ENCODE peak calls at places on chromosomes 11 and 22, in six cellular contexts. One of them, this sample, is unnamed.

GRCh38 chr11:54603898-54604297 is at the start of gene OR4C46:
- DNase-seq in HL-60: no peak
- DNase-seq in ascending aorta: no peak
- DNase-seq in Karpas-422: no peak
- DNase-seq in cardiac muscle cell: no peak
- DNase-seq in heart right ventricle: no peak
- DNase-seq in this sample: no peak

GRCh38 chr11:134667505-134667904 is 255.5 kb upstream of the B3GAT1 start:
- DNase-seq in HL-60: no peak
- DNase-seq in ascending aorta: no peak
- DNase-seq in Karpas-422: no peak
- DNase-seq in cardiac muscle cell: no peak
- DNase-seq in heart right ventricle: no peak
- DNase-seq in this sample: no peak

GRCh38 chr11:61120865-61121831 is 18.9 kb downstream of the CD5 start:
- DNase-seq in HL-60: no peak
- DNase-seq in ascending aorta: no peak
- DNase-seq in Karpas-422: no peak
- DNase-seq in cardiac muscle cell: peak; percentile 52
- DNase-seq in heart right ventricle: peak; percentile 70
- DNase-seq in this sample: peak; percentile 61

GRCh38 chr11:293852-294661 is 5.1 kb downstream of the PGGHG start:
- DNase-seq in HL-60: no peak
- DNase-seq in ascending aorta: no peak
- DNase-seq in Karpas-422: no peak
- DNase-seq in cardiac muscle cell: no peak
- DNase-seq in heart right ventricle: peak; percentile 9
- DNase-seq in this sample: no peak

GRCh38 chr11:35723493-35724284 is 61.1 kb downstream of the TRIM44 start:
- DNase-seq in HL-60: no peak
- DNase-seq in ascending aorta: no peak
- DNase-seq in Karpas-422: no peak
- DNase-seq in cardiac muscle cell: peak; percentile 23
- DNase-seq in heart right ventricle: no peak
- DNase-seq in this sample: no peak

GRCh38 chr11:26045082-26045481 is 286.8 kb upstream of the ANO3 start:
- DNase-seq in HL-60: no peak
- DNase-seq in ascending aorta: no peak
- DNase-seq in Karpas-422: no peak
- DNase-seq in cardiac muscle cell: no peak
- DNase-seq in heart right ventricle: no peak
- DNase-seq in this sample: no peak

GRCh38 chr11:64001552-64002427 is 15.6 kb downstream of the OTUB1 start:
- DNase-seq in HL-60: no peak
- DNase-seq in ascending aorta: no peak
- DNase-seq in Karpas-422: no peak
- DNase-seq in cardiac muscle cell: peak; percentile 74
- DNase-seq in heart right ventricle: no peak
- DNase-seq in this sample: no peak

GRCh38 chr22:39825661-39826102 is 67.9 kb downstream of the ENTHD1 start:
- DNase-seq in HL-60: no peak
- DNase-seq in ascending aorta: no peak
- DNase-seq in Karpas-422: no peak
- DNase-seq in cardiac muscle cell: no peak
- DNase-seq in heart right ventricle: no peak
- DNase-seq in this sample: no peak

GRCh38 chr22:39148727-39149535 is 3.5 kb downstream of the CBX7 start:
- DNase-seq in HL-60: no peak
- DNase-seq in ascending aorta: no peak
- DNase-seq in Karpas-422: peak; percentile 58
- DNase-seq in cardiac muscle cell: no peak
- DNase-seq in heart right ventricle: peak; percentile 58
- DNase-seq in this sample: peak; percentile 63

GRCh38 chr11:65651589-65652510 is 10.9 kb downstream of the RELA start:
- DNase-seq in HL-60: no peak
- DNase-seq in ascending aorta: peak; percentile 71
- DNase-seq in Karpas-422: no peak
- DNase-seq in cardiac muscle cell: peak; percentile 48
- DNase-seq in heart right ventricle: no peak
- DNase-seq in this sample: peak; percentile 69

GRCh38 chr11:44780940-44781631 is 54.3 kb downstream of the TSPAN18 start:
- DNase-seq in HL-60: no peak
- DNase-seq in ascending aorta: no peak
- DNase-seq in Karpas-422: no peak
- DNase-seq in cardiac muscle cell: peak; percentile 87
- DNase-seq in heart right ventricle: peak; percentile 67
- DNase-seq in this sample: no peak

GRCh38 chr11:85440273-85440672 is 186.9 kb downstream of the DLG2 start:
- DNase-seq in HL-60: no peak
- DNase-seq in ascending aorta: no peak
- DNase-seq in Karpas-422: no peak
- DNase-seq in cardiac muscle cell: no peak
- DNase-seq in heart right ventricle: no peak
- DNase-seq in this sample: no peak

GRCh38 chr11:134164490-134165370 is 59.0 kb downstream of the NCAPD3 start:
- DNase-seq in HL-60: no peak
- DNase-seq in ascending aorta: no peak
- DNase-seq in Karpas-422: no peak
- DNase-seq in cardiac muscle cell: no peak
- DNase-seq in heart right ventricle: no peak
- DNase-seq in this sample: no peak

GRCh38 chr11:36458129-36458918 is 51.7 kb downstream of the TRAF6 start:
- DNase-seq in HL-60: no peak
- DNase-seq in ascending aorta: no peak
- DNase-seq in Karpas-422: no peak
- DNase-seq in cardiac muscle cell: no peak
- DNase-seq in heart right ventricle: no peak
- DNase-seq in this sample: no peak

GRCh38 chr11:44066732-44067131 is 662 bp downstream of the ACCS start:
- DNase-seq in HL-60: no peak
- DNase-seq in ascending aorta: no peak
- DNase-seq in Karpas-422: peak; percentile 61
- DNase-seq in cardiac muscle cell: peak; percentile 79
- DNase-seq in heart right ventricle: no peak
- DNase-seq in this sample: peak; percentile 40

GRCh38 chr11:65505434-65506315 is 6.8 kb downstream of the MALAT1 start:
- DNase-seq in HL-60: no peak
- DNase-seq in ascending aorta: no peak
- DNase-seq in Karpas-422: peak; percentile 64
- DNase-seq in cardiac muscle cell: peak; percentile 67
- DNase-seq in heart right ventricle: no peak
- DNase-seq in this sample: no peak

GRCh38 chr11:5992604-5993251 is 5.9 kb upstream of the OR52L1 start:
- DNase-seq in HL-60: peak; percentile 5
- DNase-seq in ascending aorta: no peak
- DNase-seq in Karpas-422: peak; percentile 48
- DNase-seq in cardiac muscle cell: peak; percentile 16
- DNase-seq in heart right ventricle: no peak
- DNase-seq in this sample: no peak

GRCh38 chr11:57135020-57135751 is 46.6 kb upstream of the LRRC55 start:
- DNase-seq in HL-60: no peak
- DNase-seq in ascending aorta: no peak
- DNase-seq in Karpas-422: no peak
- DNase-seq in cardiac muscle cell: no peak
- DNase-seq in heart right ventricle: no peak
- DNase-seq in this sample: no peak

GRCh38 chr11:118715245-118715807 is 35.9 kb upstream of the TREH start:
- DNase-seq in HL-60: no peak
- DNase-seq in ascending aorta: no peak
- DNase-seq in Karpas-422: no peak
- DNase-seq in cardiac muscle cell: peak; percentile 54
- DNase-seq in heart right ventricle: no peak
- DNase-seq in this sample: no peak

GRCh38 chr22:25448435-25449051 is 115.9 kb upstream of the GRK3 start:
- DNase-seq in HL-60: no peak
- DNase-seq in ascending aorta: no peak
- DNase-seq in Karpas-422: peak; percentile 39
- DNase-seq in cardiac muscle cell: peak; percentile 24
- DNase-seq in heart right ventricle: no peak
- DNase-seq in this sample: no peak

GRCh38 chr22:29816539-29816938 is 21.5 kb downstream of the ASCC2 start:
- DNase-seq in HL-60: no peak
- DNase-seq in ascending aorta: no peak
- DNase-seq in Karpas-422: no peak
- DNase-seq in cardiac muscle cell: no peak
- DNase-seq in heart right ventricle: no peak
- DNase-seq in this sample: no peak

GRCh38 chr11:66718320-66718971 is 10.6 kb downstream of the SPTBN2 start:
- DNase-seq in HL-60: no peak
- DNase-seq in ascending aorta: no peak
- DNase-seq in Karpas-422: no peak
- DNase-seq in cardiac muscle cell: no peak
- DNase-seq in heart right ventricle: no peak
- DNase-seq in this sample: peak; percentile 71

GRCh38 chr11:47340980-47341775 is 11.3 kb downstream of the MYBPC3 start:
- DNase-seq in HL-60: no peak
- DNase-seq in ascending aorta: no peak
- DNase-seq in Karpas-422: no peak
- DNase-seq in cardiac muscle cell: no peak
- DNase-seq in heart right ventricle: peak; percentile 33
- DNase-seq in this sample: no peak

GRCh38 chr22:35631597-35631996 is 14.5 kb upstream of the MB start:
- DNase-seq in HL-60: peak; percentile 58
- DNase-seq in ascending aorta: no peak
- DNase-seq in Karpas-422: peak; percentile 86
- DNase-seq in cardiac muscle cell: peak; percentile 48
- DNase-seq in heart right ventricle: no peak
- DNase-seq in this sample: peak; percentile 75

GRCh38 chr11:10991372-10991771 is 133.5 kb upstream of the ZBED5 start:
- DNase-seq in HL-60: no peak
- DNase-seq in ascending aorta: no peak
- DNase-seq in Karpas-422: no peak
- DNase-seq in cardiac muscle cell: no peak
- DNase-seq in heart right ventricle: no peak
- DNase-seq in this sample: no peak
- H3K27ac ChIP-seq in HL-60: no peak overlapping the region
- H3K27ac ChIP-seq in ascending aorta: no peak overlapping the region
- H3K27ac ChIP-seq in Karpas-422: no peak overlapping the region
- H3K27ac ChIP-seq in cardiac muscle cell: no peak overlapping the region
- H3K27ac ChIP-seq in heart right ventricle: no peak overlapping the region
- H3K27ac ChIP-seq in this sample: no peak overlapping the region

DNA sequence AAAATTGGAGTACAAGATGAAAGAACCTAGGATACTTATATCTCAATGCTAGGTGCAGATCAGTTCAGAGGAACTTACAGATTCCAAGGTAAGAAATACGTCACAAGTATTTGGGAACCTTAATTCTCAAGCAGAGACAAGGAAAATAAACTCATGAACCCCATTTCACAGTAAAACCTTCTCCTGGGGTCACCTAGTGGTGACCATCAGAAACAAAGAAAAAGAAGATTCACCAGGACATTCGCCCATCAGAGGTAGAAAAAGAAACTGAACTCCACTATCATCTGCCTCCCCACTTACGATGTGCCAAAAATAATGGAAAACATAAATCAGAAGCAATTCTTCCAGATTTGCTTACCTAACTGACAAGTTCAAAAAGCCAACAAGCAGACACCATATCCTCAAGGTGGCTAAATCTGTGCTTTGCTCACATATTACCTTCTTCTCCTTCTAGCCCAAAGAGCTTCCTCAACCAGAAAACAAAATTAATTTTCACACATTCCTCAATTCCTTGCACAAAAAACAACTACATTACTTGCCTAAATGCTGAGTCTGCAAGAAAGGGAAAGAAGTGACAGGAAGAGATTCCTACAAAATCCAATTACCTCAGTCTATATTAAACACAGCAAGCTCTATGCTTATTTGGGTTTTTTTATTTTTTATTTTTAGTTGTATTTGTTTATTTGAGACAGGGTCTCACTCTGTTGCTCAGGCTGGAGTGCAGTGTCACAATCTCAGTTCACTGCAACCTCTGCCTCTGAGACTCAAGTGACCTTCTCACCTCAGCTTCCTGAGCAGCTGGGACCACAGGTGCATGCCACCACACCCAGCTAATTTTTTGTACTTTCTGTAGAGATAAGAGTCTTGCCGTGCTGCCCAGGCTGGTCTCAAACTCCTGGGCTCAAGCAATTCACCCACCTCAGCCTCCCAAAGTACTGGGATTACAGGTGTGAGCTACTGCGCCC is 4.7 kb downstream of the DENND5A start:
- DNase-seq in HL-60: no peak
- DNase-seq in ascending aorta: peak; percentile 22
- DNase-seq in Karpas-422: peak; percentile 43
- DNase-seq in cardiac muscle cell: no peak
- DNase-seq in heart right ventricle: no peak
- DNase-seq in this sample: no peak
- H3K27ac ChIP-seq in HL-60: no peak overlapping the region
- H3K27ac ChIP-seq in ascending aorta: no peak overlapping the region
- H3K27ac ChIP-seq in Karpas-422: no peak overlapping the region
- H3K27ac ChIP-seq in cardiac muscle cell: peak overlapping the region; percentile 46
- H3K27ac ChIP-seq in heart right ventricle: peak overlapping the region; percentile 7
- H3K27ac ChIP-seq in this sample: no peak overlapping the region

DNA sequence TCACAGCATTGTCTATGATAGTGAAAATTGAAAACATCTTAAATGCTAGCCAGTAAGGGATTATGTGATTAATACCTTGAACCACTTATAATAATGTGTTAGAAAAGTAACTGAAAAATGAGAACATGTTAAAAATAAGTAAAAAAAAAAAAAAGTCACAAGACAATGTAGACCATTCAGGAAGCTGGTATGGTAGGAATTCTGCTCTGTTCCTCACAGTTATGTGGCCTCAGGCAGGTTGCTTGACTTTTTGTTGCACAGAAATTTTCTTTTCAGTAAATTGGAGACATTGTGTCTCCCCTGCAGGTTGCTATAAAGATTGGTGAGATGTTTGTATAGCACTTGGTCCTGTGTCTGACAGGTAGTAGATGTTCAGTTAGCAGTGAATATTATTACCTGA is 17.3 kb upstream of the PLET1 start:
- DNase-seq in HL-60: no peak
- DNase-seq in ascending aorta: no peak
- DNase-seq in Karpas-422: no peak
- DNase-seq in cardiac muscle cell: no peak
- DNase-seq in heart right ventricle: no peak
- DNase-seq in this sample: no peak
- H3K27ac ChIP-seq in HL-60: no peak overlapping the region
- H3K27ac ChIP-seq in ascending aorta: no peak overlapping the region
- H3K27ac ChIP-seq in Karpas-422: no peak overlapping the region
- H3K27ac ChIP-seq in cardiac muscle cell: no peak overlapping the region
- H3K27ac ChIP-seq in heart right ventricle: no peak overlapping the region
- H3K27ac ChIP-seq in this sample: peak overlapping the region; percentile 16

DNA sequence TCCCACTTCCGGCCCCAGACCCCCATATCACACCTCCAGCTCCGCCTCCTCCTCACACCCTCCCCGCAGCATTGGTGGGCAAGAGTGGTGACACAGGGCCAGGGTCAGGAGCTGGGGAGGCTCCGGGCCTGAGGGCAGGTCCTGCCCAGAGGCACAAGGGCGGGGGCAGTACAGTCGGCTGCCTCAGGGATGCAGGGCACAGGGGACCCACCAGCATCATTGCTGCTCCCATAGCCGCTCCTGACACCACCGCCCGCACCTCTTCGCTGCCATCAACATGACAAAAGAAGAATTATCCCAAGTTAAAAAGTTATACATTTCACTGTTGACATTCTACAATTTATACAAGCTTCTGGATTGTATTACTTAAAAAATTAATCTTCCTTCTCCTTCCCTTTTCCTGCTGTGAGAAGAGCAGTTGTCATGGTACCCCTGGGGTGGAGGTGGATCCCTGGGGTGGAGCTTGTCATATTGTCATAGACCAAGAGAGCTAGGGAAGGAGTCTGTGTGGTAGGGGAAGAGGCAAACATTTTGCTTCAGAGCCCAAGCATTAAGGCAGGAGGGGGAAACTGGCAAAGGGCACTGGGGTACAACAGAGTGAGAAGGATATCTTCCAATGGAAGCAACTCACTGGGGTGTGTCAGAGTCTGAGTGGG is 4.1 kb downstream of the SBF2 start:
- DNase-seq in HL-60: no peak
- DNase-seq in ascending aorta: no peak
- DNase-seq in Karpas-422: no peak
- DNase-seq in cardiac muscle cell: no peak
- DNase-seq in heart right ventricle: no peak
- DNase-seq in this sample: no peak
- H3K27ac ChIP-seq in HL-60: no peak overlapping the region
- H3K27ac ChIP-seq in ascending aorta: no peak overlapping the region
- H3K27ac ChIP-seq in Karpas-422: no peak overlapping the region
- H3K27ac ChIP-seq in cardiac muscle cell: no peak overlapping the region
- H3K27ac ChIP-seq in heart right ventricle: no peak overlapping the region
- H3K27ac ChIP-seq in this sample: no peak overlapping the region

This sample was measured in body of pancreas.